ENCODE peak calls at places on chromosomes 5 and 9, in six cellular contexts. One of them, this sample, is unnamed.
A peak's percentile ranks its signal among the peaks of the same experiment; 100 is the strongest.

GRCh38 chr9:131731237-131731995 is 8.5 kb downstream of the RAPGEF1 start:
- DNase-seq in hippocampal formation: no peak
- DNase-seq in COR-L47: no peak
- DNase-seq in naive B cell: no peak
- DNase-seq in kidney tubule cell: peak; percentile 31
- DNase-seq in erythroblast: no peak
- DNase-seq in this sample: no peak

GRCh38 chr9:133393399-133393798 is 17.2 kb downstream of the STKLD1 start:
- DNase-seq in hippocampal formation: no peak
- DNase-seq in COR-L47: no peak
- DNase-seq in naive B cell: no peak
- DNase-seq in kidney tubule cell: no peak
- DNase-seq in erythroblast: no peak
- DNase-seq in this sample: no peak

GRCh38 chr9:8890695-8891094 is 1091.1 kb upstream of the DMAC1 start:
- DNase-seq in hippocampal formation: no peak
- DNase-seq in COR-L47: no peak
- DNase-seq in naive B cell: no peak
- DNase-seq in kidney tubule cell: no peak
- DNase-seq in erythroblast: no peak
- DNase-seq in this sample: no peak

GRCh38 chr5:164175083-164175482 is 669.7 kb downstream of the MAT2B start:
- DNase-seq in hippocampal formation: no peak
- DNase-seq in COR-L47: no peak
- DNase-seq in naive B cell: no peak
- DNase-seq in kidney tubule cell: no peak
- DNase-seq in erythroblast: no peak
- DNase-seq in this sample: no peak

GRCh38 chr9:131013771-131014676 is 5.0 kb downstream of the LAMC3 start:
- DNase-seq in hippocampal formation: no peak
- DNase-seq in COR-L47: no peak
- DNase-seq in naive B cell: no peak
- DNase-seq in kidney tubule cell: peak; percentile 19
- DNase-seq in erythroblast: no peak
- DNase-seq in this sample: no peak

GRCh38 chr9:137077010-137077747 is at the start of gene UAP1L1:
- DNase-seq in hippocampal formation: peak; percentile 52
- DNase-seq in COR-L47: peak; percentile 48
- DNase-seq in naive B cell: peak; percentile 70
- DNase-seq in kidney tubule cell: peak; percentile 47
- DNase-seq in erythroblast: peak; percentile 74
- DNase-seq in this sample: peak; percentile 65

GRCh38 chr5:58849995-58850667 is 267.3 kb downstream of the RAB3C start:
- DNase-seq in hippocampal formation: peak; percentile 12
- DNase-seq in COR-L47: peak; percentile 78
- DNase-seq in naive B cell: peak; percentile 35
- DNase-seq in kidney tubule cell: peak; percentile 50
- DNase-seq in erythroblast: peak; percentile 17
- DNase-seq in this sample: no peak

GRCh38 chr5:142225141-142225540 is 99.7 kb downstream of the SPRY4 start:
- DNase-seq in hippocampal formation: no peak
- DNase-seq in COR-L47: no peak
- DNase-seq in naive B cell: no peak
- DNase-seq in kidney tubule cell: no peak
- DNase-seq in erythroblast: no peak
- DNase-seq in this sample: no peak

GRCh38 chr9:87853843-87854242 is 28.8 kb upstream of the SPATA31E1 start:
- DNase-seq in hippocampal formation: no peak
- DNase-seq in COR-L47: no peak
- DNase-seq in naive B cell: no peak
- DNase-seq in kidney tubule cell: no peak
- DNase-seq in erythroblast: no peak
- DNase-seq in this sample: no peak

GRCh38 chr9:108180511-108180910 is 675.3 kb downstream of the ACTL7B start:
- DNase-seq in hippocampal formation: no peak
- DNase-seq in COR-L47: no peak
- DNase-seq in naive B cell: no peak
- DNase-seq in kidney tubule cell: no peak
- DNase-seq in erythroblast: no peak
- DNase-seq in this sample: no peak

GRCh38 chr9:35726876-35727438 is 5.0 kb downstream of the TLN1 start:
- DNase-seq in hippocampal formation: no peak
- DNase-seq in COR-L47: no peak
- DNase-seq in naive B cell: peak; percentile 69
- DNase-seq in kidney tubule cell: peak; percentile 75
- DNase-seq in erythroblast: peak; percentile 74
- DNase-seq in this sample: no peak

GRCh38 chr9:31005086-31005665 is 1379.3 kb upstream of the ACO1 start:
- DNase-seq in hippocampal formation: no peak
- DNase-seq in COR-L47: no peak
- DNase-seq in naive B cell: no peak
- DNase-seq in kidney tubule cell: no peak
- DNase-seq in erythroblast: no peak
- DNase-seq in this sample: no peak

GRCh38 chr5:59276886-59277514 is 616.5 kb downstream of the PDE4D start:
- DNase-seq in hippocampal formation: no peak
- DNase-seq in COR-L47: no peak
- DNase-seq in naive B cell: no peak
- DNase-seq in kidney tubule cell: no peak
- DNase-seq in erythroblast: no peak
- DNase-seq in this sample: no peak

GRCh38 chr5:75330404-75330803 is 6.6 kb upstream of the HMGCR start:
- DNase-seq in hippocampal formation: no peak
- DNase-seq in COR-L47: no peak
- DNase-seq in naive B cell: no peak
- DNase-seq in kidney tubule cell: no peak
- DNase-seq in erythroblast: no peak
- DNase-seq in this sample: no peak

GRCh38 chr9:122370869-122371467 is at the start of gene PTGS1:
- DNase-seq in hippocampal formation: no peak
- DNase-seq in COR-L47: peak; percentile 48
- DNase-seq in naive B cell: peak; percentile 64
- DNase-seq in kidney tubule cell: no peak
- DNase-seq in erythroblast: peak; percentile 73
- DNase-seq in this sample: peak; percentile 60

GRCh38 chr9:91192379-91192775 is 169.3 kb downstream of the AUH start:
- DNase-seq in hippocampal formation: no peak
- DNase-seq in COR-L47: no peak
- DNase-seq in naive B cell: no peak
- DNase-seq in kidney tubule cell: no peak
- DNase-seq in erythroblast: no peak
- DNase-seq in this sample: no peak

GRCh38 chr9:124399323-124399962 is 15.8 kb downstream of the PSMB7 start:
- DNase-seq in hippocampal formation: no peak
- DNase-seq in COR-L47: no peak
- DNase-seq in naive B cell: no peak
- DNase-seq in kidney tubule cell: no peak
- DNase-seq in erythroblast: no peak
- DNase-seq in this sample: peak; percentile 29